ENCODE peak calls at places on chromosome 22, in ten cellular contexts. E is activated CD8-positive, alpha-beta T cell treated with anti-CD3 and anti-CD28 coated beads for 36 hours; Z is RWPE1; X is foreskin fibroblast; V is NB4; T is HCT116; S is dorsolateral prefrontal cortex; J is AG04450; F is tibial nerve; C is tibial artery. W is an unnamed sample.

GRCh38 chr22:23068096-23068831 is 2.1 kb upstream of the GNAZ start:
- DNase-seq in T (no peak), X (no peak), C (peak), J (no peak), S (peak), Z (no peak), V (no peak), E (no peak), F (peak), W (peak)

GRCh38 chr22:23820748-23821211 is 18.0 kb downstream of the DERL3 start:
- DNase-seq in Z (no peak), V (peak), C (no peak), X (no peak), S (no peak), F (no peak), J (no peak), T (no peak), E (peak), W (no peak)

GRCh38 chr22:27804683-27805297 is 3.2 kb upstream of the MN1 start:
- DNase-seq in J (peak), Z (peak), E (peak), V (peak), S (peak), X (peak), T (no peak), F (peak), C (peak), W (no peak)

GRCh38 chr22:47380692-47381091 is 618.2 kb downstream of the TBC1D22A start:
- DNase-seq in Z (no peak), V (no peak), E (no peak), J (no peak), X (no peak), F (no peak), C (peak), S (no peak), T (no peak), W (no peak)

GRCh38 chr22:36963302-36963701 is 49.9 kb downstream of the CSF2RB start:
- DNase-seq in V (no peak), C (no peak), S (no peak), E (no peak), Z (no peak), F (no peak), T (peak), J (no peak), X (no peak), W (no peak)

GRCh38 chr22:40002935-40003715 is 8.4 kb downstream of the FAM83F start:
- DNase-seq in S (no peak), Z (no peak), T (no peak), E (no peak), V (no peak), C (no peak), X (no peak), F (no peak), J (no peak), W (no peak)

GRCh38 chr22:30413001-30413400 is 12.6 kb upstream of the MTFP1 start:
- DNase-seq in S (no peak), Z (no peak), E (no peak), C (no peak), F (no peak), V (no peak), J (no peak), T (no peak), X (no peak), W (no peak)

GRCh38 chr22:31488988-31489617 is 539 bp downstream of the EIF4ENIF1 start:
- DNase-seq in S (peak), C (no peak), X (peak), V (peak), F (no peak), J (no peak), E (peak), T (no peak), Z (no peak), W (peak)

GRCh38 chr22:27629908-27630733 is 171.4 kb downstream of the MN1 start:
- DNase-seq in S (no peak), X (no peak), C (no peak), V (no peak), J (no peak), F (no peak), Z (no peak), T (no peak), E (no peak), W (no peak)

DNA sequence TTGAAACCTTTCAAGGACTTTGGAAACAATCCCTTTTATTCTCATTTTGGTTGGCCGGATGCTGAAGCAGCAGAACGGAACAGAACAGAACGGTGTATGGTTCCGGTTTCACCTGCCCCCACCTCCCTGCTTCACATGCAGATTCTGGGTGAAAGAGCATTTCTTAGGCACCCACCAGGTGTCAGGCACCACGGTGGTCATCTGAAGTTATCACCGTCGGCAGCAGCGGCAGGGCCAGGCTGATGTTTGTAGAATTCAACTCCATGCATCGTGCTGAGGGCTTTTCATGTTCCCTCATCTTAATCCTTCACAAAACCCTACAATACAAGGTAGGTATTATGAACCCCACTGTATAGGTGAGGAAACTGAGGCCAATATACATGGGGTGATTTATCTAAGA is 13.6 kb upstream of the PHF21B start:
- DNase-seq in Z (no peak), T (no peak), E (no peak), J (no peak), X (no peak), V (no peak), S (no peak), F (no peak), C (no peak), W (no peak)
- TF ChIP-seq CTCF in Z (no peak), T (no peak), E (no peak), J (no peak), X (no peak), V (no peak), S (no peak), F (no peak), C (no peak), W (no peak)

DNA sequence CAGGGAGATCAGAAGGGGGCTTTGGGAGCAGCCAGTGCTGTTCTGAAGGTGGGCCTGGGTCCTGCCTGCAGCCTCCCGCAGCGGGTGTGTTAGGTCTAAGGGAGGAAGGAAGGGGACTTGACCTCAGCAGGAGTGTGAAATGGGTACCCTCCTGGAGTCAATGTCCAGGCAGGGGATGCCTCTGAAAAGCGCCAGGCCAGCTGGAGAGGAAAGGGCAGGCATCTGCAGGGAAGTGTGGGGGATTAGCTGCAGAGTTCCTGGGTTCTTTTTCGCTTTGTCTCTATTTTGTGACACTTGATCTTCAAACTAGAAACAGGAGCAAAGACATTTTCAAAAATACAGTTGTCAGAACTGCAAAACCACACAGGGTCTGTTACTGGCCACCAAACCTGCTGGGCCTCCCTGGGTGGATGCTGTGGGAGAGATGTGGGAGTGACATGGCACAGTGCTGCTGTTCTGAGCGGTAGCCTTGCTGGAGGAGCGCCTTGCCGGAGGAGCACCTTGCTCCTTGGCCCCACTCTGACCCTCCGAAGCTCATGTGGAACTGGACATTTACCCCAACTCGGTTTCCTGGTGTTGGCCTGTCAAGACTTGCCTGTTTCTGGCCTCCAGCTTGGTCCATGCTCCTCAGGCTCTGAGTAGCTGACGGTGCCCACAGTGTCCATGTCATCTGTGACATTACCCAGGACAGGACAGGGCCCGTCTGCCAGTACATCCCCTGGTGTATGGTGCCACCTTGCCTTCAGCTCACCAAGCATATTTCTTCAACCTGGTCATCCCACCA is 25.9 kb downstream of the MED15 start:
- DNase-seq in E (no peak), V (no peak), F (no peak), S (no peak), T (no peak), J (no peak), Z (no peak), X (no peak), C (no peak), W (no peak)
- TF ChIP-seq CTCF in E (no peak), V (no peak), F (no peak), S (no peak), T (no peak), J (no peak), Z (no peak), X (no peak), C (no peak), W (no peak)

GRCh38 chr22:43088979-43089717 is at the start of gene TTLL1:
- DNase-seq in S (peak), F (peak), X (peak), T (peak), J (peak), Z (peak), C (peak), E (peak), V (peak), W (peak)
- TF ChIP-seq CTCF in S (peak), F (no peak), X (no peak), T (peak), J (no peak), Z (no peak), C (peak), E (no peak), V (no peak), W (no peak)

GRCh38 chr22:38186429-38186828 is 4.8 kb upstream of the PLA2G6 start:
- DNase-seq in S (no peak), X (no peak), E (no peak), C (no peak), T (no peak), F (no peak), Z (no peak), V (no peak), J (no peak), W (no peak)

GRCh38 chr22:38190581-38190980 is 9.0 kb upstream of the PLA2G6 start:
- DNase-seq in T (no peak), E (no peak), S (no peak), C (no peak), F (no peak), J (no peak), Z (no peak), V (no peak), X (no peak), W (no peak)

GRCh38 chr22:38189104-38189503 is 7.5 kb upstream of the PLA2G6 start:
- DNase-seq in C (no peak), E (no peak), S (no peak), T (no peak), F (no peak), J (no peak), X (no peak), V (no peak), Z (no peak), W (no peak)

GRCh38 chr22:38184788-38185187 is 3.2 kb upstream of the PLA2G6 start:
- DNase-seq in T (no peak), Z (no peak), J (no peak), S (no peak), E (no peak), C (no peak), F (no peak), V (no peak), X (no peak), W (no peak)

DNA sequence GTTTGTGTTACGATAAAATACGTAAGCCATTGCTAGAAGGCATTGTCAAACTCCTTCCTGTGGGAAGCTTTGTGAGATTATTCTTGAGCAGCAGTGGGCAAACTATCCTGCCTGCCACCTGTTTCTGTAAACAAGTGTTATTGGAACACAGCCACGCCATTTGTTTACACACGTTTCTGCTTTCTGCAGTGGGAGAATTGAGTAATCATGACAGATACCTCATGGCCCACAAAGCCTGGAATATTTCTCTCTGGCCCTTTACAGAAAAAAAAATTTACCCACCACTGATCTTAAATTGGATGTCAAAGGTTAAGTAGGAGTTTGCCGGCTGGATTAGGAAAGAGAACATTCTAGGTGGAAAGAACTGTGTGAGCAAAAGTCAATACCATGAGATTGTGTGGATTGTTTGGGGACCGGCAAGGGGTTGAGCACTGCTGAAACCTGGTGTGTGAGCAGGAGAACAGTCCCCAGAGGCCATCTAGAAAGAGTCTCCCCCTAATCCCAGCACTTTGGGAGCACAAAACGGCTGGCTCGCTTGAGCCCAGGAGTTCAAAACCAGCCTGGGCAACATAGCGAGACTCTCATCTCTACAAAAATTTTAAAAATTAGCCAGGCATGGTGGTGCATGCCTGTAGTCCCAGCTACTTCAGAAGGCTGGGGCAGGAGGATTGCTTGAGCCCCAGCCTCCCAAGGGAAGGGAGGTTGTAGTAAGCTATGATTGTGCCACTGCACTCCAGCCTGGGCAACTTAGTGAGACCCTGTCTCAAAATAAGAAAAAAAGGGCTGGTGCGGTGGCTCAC is 6.0 kb upstream of the PLA2G6 start:
- DNase-seq in C (no peak), T (no peak), S (no peak), X (no peak), F (no peak), V (no peak), Z (no peak), E (no peak), J (no peak), W (no peak)
- TF ChIP-seq CTCF in C (no peak), T (no peak), S (no peak), X (no peak), F (no peak), V (no peak), Z (no peak), E (no peak), J (no peak), W (no peak)

GRCh38 chr22:33565580-33565995 is 354.7 kb downstream of the LARGE1 start:
- DNase-seq in V (no peak), Z (no peak), J (no peak), F (no peak), C (no peak), X (no peak), T (no peak), E (peak), S (no peak), W (no peak)

GRCh38 chr22:33569547-33569946 is 350.7 kb downstream of the LARGE1 start:
- DNase-seq in F (no peak), S (no peak), V (no peak), C (no peak), Z (no peak), X (no peak), J (no peak), T (no peak), E (no peak), W (no peak)

GRCh38 chr22:33564683-33565082 is 355.6 kb downstream of the LARGE1 start:
- DNase-seq in C (no peak), X (no peak), Z (no peak), V (no peak), T (no peak), S (no peak), F (no peak), J (no peak), E (no peak), W (no peak)

GRCh38 chr22:33570110-33570509 is 350.2 kb downstream of the LARGE1 start:
- DNase-seq in X (no peak), J (no peak), F (no peak), C (no peak), Z (no peak), S (no peak), T (no peak), E (no peak), V (peak), W (no peak)

GRCh38 chr22:33568934-33569496 is 351.3 kb downstream of the LARGE1 start:
- DNase-seq in S (no peak), E (no peak), T (no peak), V (no peak), C (no peak), F (no peak), J (no peak), X (no peak), Z (no peak), W (no peak)
- TF ChIP-seq CTCF in S (no peak), E (no peak), T (no peak), V (no peak), C (no peak), F (no peak), J (no peak), X (no peak), Z (no peak), W (no peak)

GRCh38 chr22:35155403-35156025 is 89.6 kb downstream of the ISX start:
- DNase-seq in E (no peak), S (no peak), V (peak), J (no peak), X (no peak), C (no peak), Z (no peak), F (no peak), T (no peak), W (no peak)
- TF ChIP-seq CTCF in E (peak), S (no peak), V (peak), J (no peak), X (no peak), C (no peak), Z (no peak), F (no peak), T (peak), W (no peak)

DNA sequence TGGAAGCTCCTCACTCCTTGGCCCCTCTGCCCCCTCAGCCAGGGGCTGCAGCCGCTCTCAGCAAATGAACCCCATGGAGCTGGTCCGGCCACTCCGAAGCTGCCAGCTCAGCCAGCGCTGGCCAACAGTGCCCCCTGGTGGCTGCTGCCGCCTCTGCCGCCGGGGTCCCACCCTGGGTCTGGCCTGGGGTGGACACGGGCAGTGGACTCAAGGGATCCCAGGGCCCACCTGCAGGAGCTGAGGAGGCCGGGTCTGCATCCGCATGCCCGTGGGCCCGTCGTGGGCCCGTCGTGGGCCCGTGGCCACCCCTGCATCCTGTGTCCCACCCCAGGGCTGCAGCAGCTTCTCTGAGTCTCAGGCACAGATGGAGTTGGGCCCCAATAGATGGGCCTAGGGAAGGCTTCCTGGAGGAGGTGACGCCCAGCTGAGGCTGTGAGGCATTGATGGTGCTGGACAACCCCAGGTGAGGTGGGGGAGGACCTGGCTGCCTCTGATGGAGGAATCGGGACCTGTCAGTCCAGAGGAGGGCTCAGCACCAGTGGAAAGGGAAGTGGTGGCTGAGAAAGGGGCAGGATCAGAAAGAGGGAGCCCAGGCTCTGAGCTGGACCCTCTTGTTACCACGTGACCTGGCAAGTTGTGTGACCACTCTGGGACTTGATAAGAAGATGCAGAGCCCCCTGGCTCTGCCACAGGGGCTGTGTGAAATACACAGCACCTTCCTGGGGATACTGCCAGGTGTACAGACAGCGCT is 522.3 kb downstream of the BRD1 start:
- DNase-seq in X (no peak), S (peak), J (no peak), Z (no peak), T (peak), F (no peak), C (peak), E (peak), V (peak), W (peak)
- TF ChIP-seq CTCF in X (peak), S (peak), J (no peak), Z (no peak), T (peak), F (peak), C (peak), E (peak), V (peak), W (peak)

GRCh38 chr22:45458532-45458931 is 44.2 kb upstream of the FBLN1 start:
- DNase-seq in T (no peak), V (no peak), J (no peak), Z (no peak), F (no peak), C (no peak), X (no peak), S (no peak), E (no peak), W (no peak)

GRCh38 chr22:45459235-45459634 is 43.4 kb upstream of the FBLN1 start:
- DNase-seq in X (no peak), E (no peak), C (no peak), T (no peak), Z (no peak), F (no peak), V (no peak), S (no peak), J (no peak), W (no peak)

GRCh38 chr22:45456811-45457210 is 43.3 kb downstream of the RIBC2 start:
- DNase-seq in F (no peak), S (no peak), E (no peak), Z (no peak), V (no peak), C (no peak), X (no peak), T (no peak), J (no peak), W (no peak)

GRCh38 chr22:45460288-45461109 is 42.2 kb upstream of the FBLN1 start:
- DNase-seq in S (no peak), F (peak), Z (no peak), J (peak), T (no peak), C (peak), X (peak), V (no peak), E (no peak), W (no peak)

DNA sequence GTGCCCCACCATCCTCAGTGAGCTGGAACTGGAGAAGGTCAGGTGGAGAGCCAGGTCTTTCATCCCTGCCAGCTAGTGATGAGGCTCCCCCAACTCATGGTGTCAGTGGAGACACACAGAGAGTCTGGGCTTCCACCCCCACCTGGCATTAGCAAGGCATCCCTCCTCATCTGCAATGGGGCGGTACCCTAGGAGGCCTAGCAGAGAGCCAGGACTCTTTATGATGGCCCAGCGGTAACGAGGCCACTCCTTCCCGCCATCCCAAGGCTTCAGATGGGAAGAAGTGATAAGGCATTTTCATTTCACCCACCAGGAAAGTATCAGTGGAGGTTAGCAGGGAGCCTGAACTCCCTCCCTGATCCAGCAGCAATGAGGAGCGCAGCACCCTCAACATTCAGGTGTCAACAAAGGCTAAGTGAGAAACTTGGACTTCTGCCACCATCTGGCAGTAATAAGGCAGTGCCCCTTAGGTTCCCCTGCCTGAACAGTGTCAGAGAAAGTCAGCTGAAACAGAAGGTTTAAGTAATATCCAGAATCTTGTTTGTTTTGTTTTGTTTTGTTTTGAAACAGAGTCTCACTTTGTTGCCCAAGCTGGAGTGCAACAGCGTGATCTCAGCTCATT is 40.5 kb upstream of the FBLN1 start:
- DNase-seq in E (peak), C (no peak), S (no peak), X (no peak), T (no peak), V (peak), Z (no peak), F (no peak), J (no peak), W (no peak)
- TF ChIP-seq CTCF in E (no peak), C (no peak), S (no peak), X (no peak), T (peak), V (peak), Z (no peak), F (no peak), J (no peak), W (peak)